ENCODE peak calls at places on chromosome 14, in four cellular contexts. One of them, this sample, is unnamed.

GRCh38 chr14:30603402-30603801 is 18.7 kb upstream of the SCFD1 start:
- DNase-seq in body of pancreas: no peak
- DNase-seq in heart left ventricle: no peak
- DNase-seq in GM23248: no peak
- DNase-seq in this sample: no peak

GRCh38 chr14:22485178-22485577 is 103.8 kb downstream of the DAD1 start:
- DNase-seq in GM23248: peak
- DNase-seq in heart left ventricle: no peak
- DNase-seq in body of pancreas: no peak
- DNase-seq in this sample: no peak

GRCh38 chr14:59187802-59188460 is 536 bp upstream of the DAAM1 start:
- DNase-seq in body of pancreas: peak
- DNase-seq in heart left ventricle: peak
- DNase-seq in GM23248: peak
- DNase-seq in this sample: no peak

GRCh38 chr14:76117789-76118188 is 33.9 kb upstream of the GPATCH2L start:
- DNase-seq in body of pancreas: no peak
- DNase-seq in heart left ventricle: no peak
- DNase-seq in GM23248: no peak
- DNase-seq in this sample: no peak

GRCh38 chr14:54782803-54783659 is 119.6 kb downstream of the GCH1 start:
- DNase-seq in body of pancreas: no peak
- DNase-seq in heart left ventricle: no peak
- DNase-seq in GM23248: no peak
- DNase-seq in this sample: no peak

GRCh38 chr14:41167040-41167439 is 439.6 kb upstream of the LRFN5 start:
- DNase-seq in heart left ventricle: no peak
- DNase-seq in body of pancreas: no peak
- DNase-seq in GM23248: no peak
- DNase-seq in this sample: no peak

GRCh38 chr14:73753887-73754880 is 40.0 kb upstream of the PNMA1 start:
- DNase-seq in heart left ventricle: peak
- DNase-seq in body of pancreas: no peak
- DNase-seq in GM23248: peak
- DNase-seq in this sample: no peak

GRCh38 chr14:65428691-65429090 is 16.2 kb downstream of the FUT8 start:
- DNase-seq in GM23248: no peak
- DNase-seq in heart left ventricle: no peak
- DNase-seq in body of pancreas: no peak
- DNase-seq in this sample: no peak

GRCh38 chr14:22370084-22370847 is 218.8 kb downstream of the DAD1 start:
- DNase-seq in body of pancreas: peak
- DNase-seq in GM23248: peak
- DNase-seq in heart left ventricle: peak
- DNase-seq in this sample: no peak

GRCh38 chr14:92780444-92780843 is 13.7 kb upstream of the GOLGA5 start:
- DNase-seq in heart left ventricle: no peak
- DNase-seq in GM23248: peak
- DNase-seq in body of pancreas: no peak
- DNase-seq in this sample: no peak

GRCh38 chr14:57060276-57060956 is 208.3 kb downstream of the EXOC5 start:
- DNase-seq in GM23248: peak
- DNase-seq in heart left ventricle: no peak
- DNase-seq in body of pancreas: peak
- DNase-seq in this sample: no peak

GRCh38 chr14:73149753-73150152 is 13.4 kb downstream of the PSEN1 start:
- DNase-seq in GM23248: no peak
- DNase-seq in heart left ventricle: no peak
- DNase-seq in body of pancreas: no peak
- DNase-seq in this sample: no peak

GRCh38 chr14:99664636-99665273 is 19.3 kb upstream of the CYP46A1 start:
- DNase-seq in heart left ventricle: no peak
- DNase-seq in body of pancreas: no peak
- DNase-seq in GM23248: no peak
- DNase-seq in this sample: no peak

GRCh38 chr14:40074169-40074568 is 641.9 kb upstream of the FBXO33 start:
- DNase-seq in GM23248: no peak
- DNase-seq in heart left ventricle: no peak
- DNase-seq in body of pancreas: no peak
- DNase-seq in this sample: no peak

GRCh38 chr14:74712499-74713394 is at the start of the genes AREL1 and FCF1:
- DNase-seq in heart left ventricle: peak
- DNase-seq in body of pancreas: peak
- DNase-seq in GM23248: peak
- DNase-seq in this sample: peak

GRCh38 chr14:58131386-58131785 is 20.6 kb downstream of the ARMH4 start:
- DNase-seq in GM23248: peak
- DNase-seq in heart left ventricle: no peak
- DNase-seq in body of pancreas: no peak
- DNase-seq in this sample: no peak

GRCh38 chr14:72738181-72738611 is 155.7 kb downstream of the DPF3 start:
- DNase-seq in heart left ventricle: no peak
- DNase-seq in GM23248: peak
- DNase-seq in body of pancreas: no peak
- DNase-seq in this sample: no peak

GRCh38 chr14:54348923-54349615 is 47.7 kb upstream of the CDKN3 start:
- DNase-seq in heart left ventricle: peak
- DNase-seq in body of pancreas: no peak
- DNase-seq in GM23248: peak
- DNase-seq in this sample: no peak

GRCh38 chr14:31935406-31935805 is 141.7 kb upstream of the ARHGAP5 start:
- DNase-seq in GM23248: no peak
- DNase-seq in body of pancreas: no peak
- DNase-seq in heart left ventricle: no peak
- DNase-seq in this sample: no peak

GRCh38 chr14:74348735-74349463 is 628 bp downstream of the VRTN start:
- DNase-seq in body of pancreas: no peak
- DNase-seq in heart left ventricle: no peak
- DNase-seq in GM23248: no peak
- DNase-seq in this sample: no peak

GRCh38 chr14:84254205-84254788 is 1275.6 kb upstream of the FLRT2 start:
- DNase-seq in GM23248: no peak
- DNase-seq in body of pancreas: no peak
- DNase-seq in heart left ventricle: no peak
- DNase-seq in this sample: no peak

DNA sequence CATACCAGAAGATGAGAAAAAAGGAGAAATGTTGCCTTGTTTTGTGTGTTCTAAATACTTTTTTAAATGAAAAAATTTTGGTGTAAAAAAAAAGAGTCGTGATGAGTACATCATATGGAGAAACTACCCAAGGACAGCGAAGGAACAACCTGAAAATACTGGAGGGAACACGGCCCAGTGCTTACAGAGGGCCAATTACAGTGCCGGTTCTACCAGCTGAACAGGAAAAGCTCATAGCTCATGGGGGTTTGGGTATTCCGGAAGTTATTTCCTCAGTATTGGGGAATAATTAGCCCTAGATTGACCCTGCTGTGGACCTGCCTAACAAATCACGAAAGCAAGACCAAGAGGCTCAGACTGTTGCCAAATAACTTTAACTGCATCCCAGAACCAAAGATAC is 7.9 kb upstream of the OR5AU1 start:
- DNase-seq in body of pancreas: no peak
- DNase-seq in GM23248: no peak
- DNase-seq in heart left ventricle: no peak
- DNase-seq in this sample: no peak
- H3K4me3 ChIP-seq in body of pancreas: no peak
- H3K4me3 ChIP-seq in GM23248: no peak
- H3K4me3 ChIP-seq in heart left ventricle: no peak
- H3K4me3 ChIP-seq in this sample: no peak

DNA sequence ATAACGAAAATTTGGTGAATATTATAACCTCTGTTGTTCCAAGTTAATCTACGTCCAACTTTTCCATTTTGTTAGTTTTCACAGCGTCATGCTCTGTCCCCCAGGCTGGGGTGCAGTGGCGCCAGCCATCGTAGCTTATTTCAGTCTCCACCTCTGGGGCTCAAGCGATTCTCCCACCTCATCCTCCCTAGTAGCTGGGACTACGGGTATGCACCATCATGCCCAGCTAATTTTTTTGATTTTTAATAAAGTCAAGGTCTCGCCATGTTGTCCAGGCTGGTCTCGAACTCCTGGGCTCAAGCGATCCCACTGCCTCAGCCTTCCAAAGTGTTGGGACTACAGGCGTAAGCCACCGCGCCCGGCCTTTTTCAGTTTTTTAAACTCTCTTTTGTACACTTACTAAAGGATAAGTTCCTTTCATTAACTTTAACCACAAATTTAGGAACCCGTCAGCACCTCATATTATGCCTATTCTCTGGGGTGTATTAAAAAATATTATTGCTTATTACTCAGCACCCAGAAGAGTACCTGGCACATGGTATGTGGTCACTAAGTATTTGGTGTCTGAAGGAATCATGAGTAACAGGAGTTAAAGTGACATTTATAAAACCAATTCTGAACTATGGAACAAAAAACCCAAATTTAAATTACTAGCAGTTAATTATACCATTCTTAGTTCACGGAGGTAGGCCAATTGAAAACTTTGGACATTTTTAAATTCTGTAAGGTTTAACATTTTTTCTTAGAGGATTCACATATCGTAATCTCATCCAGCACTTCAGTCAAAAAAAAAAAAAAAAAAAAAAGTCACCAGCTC is 925 bp upstream of the MIPOL1 start:
- DNase-seq in GM23248: peak
- DNase-seq in heart left ventricle: no peak
- DNase-seq in body of pancreas: no peak
- DNase-seq in this sample: no peak
- H3K4me3 ChIP-seq in GM23248: peak
- H3K4me3 ChIP-seq in heart left ventricle: peak
- H3K4me3 ChIP-seq in body of pancreas: no peak
- H3K4me3 ChIP-seq in this sample: peak

DNA sequence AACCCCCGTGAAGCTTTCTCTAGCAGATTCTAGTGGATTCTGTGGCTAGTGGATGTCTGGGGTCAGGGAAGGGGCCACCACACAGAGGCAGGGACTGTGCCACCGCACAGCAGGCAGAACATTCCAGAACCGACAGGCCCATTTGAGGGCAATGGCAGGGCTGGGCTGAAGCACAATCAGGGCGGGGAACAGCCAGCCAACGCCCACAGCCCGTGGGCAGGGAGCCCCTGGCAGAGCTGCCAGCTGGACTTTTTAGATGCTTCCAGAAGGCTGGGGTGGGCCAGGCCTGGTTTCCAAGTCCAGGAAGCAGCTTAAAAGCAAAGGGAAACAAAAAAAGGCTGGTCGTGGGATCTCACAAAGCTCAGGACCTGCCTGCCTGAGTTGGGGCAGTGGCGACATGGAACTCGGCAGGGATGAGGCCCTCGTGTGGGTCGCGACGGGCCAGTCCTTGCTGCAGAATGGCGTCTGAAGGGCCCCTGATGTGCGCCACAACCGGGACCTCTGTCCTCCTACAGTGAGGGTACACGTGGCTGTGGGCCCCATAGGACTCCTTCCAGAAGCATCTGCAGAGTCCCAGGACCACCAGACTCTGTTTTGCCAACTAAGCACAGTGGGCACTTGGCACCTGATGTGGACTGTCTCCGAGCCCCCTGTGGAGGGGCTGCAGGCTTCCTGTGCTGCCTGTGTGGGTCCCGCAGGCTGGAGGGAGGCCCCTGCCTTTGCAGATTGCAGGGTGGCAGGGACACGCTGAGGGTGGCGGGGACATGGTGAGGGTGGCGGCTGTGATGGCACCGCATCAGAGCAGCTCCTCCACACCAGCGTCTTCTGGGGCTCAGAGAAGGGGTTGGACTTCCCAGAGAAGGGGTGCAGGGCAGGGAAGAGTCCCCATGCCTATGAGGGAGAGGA is 7.8 kb downstream of the ZFYVE21 start:
- DNase-seq in heart left ventricle: no peak
- DNase-seq in GM23248: peak
- DNase-seq in body of pancreas: no peak
- DNase-seq in this sample: no peak
- H3K4me3 ChIP-seq in heart left ventricle: no peak
- H3K4me3 ChIP-seq in GM23248: no peak
- H3K4me3 ChIP-seq in body of pancreas: no peak
- H3K4me3 ChIP-seq in this sample: no peak

DNA sequence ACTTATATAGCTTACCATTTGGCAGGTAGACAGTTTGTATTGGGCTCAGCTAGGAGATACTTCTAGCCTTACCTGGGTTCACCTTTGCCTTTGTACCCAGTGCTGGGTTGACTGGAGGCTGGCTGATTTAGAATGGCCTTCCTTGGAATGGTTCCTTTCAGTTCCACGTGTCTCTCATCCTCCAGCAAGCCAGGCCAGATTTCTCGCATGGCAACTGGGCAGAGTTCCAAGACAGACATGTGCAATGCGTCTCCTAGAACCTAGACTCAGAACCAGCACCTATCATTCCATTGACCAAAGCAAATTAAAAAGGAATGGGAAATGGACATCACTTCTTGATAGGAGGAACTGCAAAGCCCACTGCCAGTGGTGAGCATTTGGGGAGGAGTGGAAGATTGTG is 79.1 kb upstream of the BDKRB2 start:
- DNase-seq in body of pancreas: no peak
- DNase-seq in GM23248: no peak
- DNase-seq in heart left ventricle: no peak
- DNase-seq in this sample: no peak
- H3K4me3 ChIP-seq in body of pancreas: no peak
- H3K4me3 ChIP-seq in GM23248: no peak
- H3K4me3 ChIP-seq in heart left ventricle: no peak
- H3K4me3 ChIP-seq in this sample: no peak

GRCh38 chr14:100856056-100856950 is 30.4 kb downstream of the MEG3 start:
- DNase-seq in body of pancreas: no peak
- DNase-seq in GM23248: no peak
- DNase-seq in heart left ventricle: no peak
- DNase-seq in this sample: no peak
- H3K4me3 ChIP-seq in body of pancreas: no peak
- H3K4me3 ChIP-seq in GM23248: no peak
- H3K4me3 ChIP-seq in heart left ventricle: no peak
- H3K4me3 ChIP-seq in this sample: no peak

DNA sequence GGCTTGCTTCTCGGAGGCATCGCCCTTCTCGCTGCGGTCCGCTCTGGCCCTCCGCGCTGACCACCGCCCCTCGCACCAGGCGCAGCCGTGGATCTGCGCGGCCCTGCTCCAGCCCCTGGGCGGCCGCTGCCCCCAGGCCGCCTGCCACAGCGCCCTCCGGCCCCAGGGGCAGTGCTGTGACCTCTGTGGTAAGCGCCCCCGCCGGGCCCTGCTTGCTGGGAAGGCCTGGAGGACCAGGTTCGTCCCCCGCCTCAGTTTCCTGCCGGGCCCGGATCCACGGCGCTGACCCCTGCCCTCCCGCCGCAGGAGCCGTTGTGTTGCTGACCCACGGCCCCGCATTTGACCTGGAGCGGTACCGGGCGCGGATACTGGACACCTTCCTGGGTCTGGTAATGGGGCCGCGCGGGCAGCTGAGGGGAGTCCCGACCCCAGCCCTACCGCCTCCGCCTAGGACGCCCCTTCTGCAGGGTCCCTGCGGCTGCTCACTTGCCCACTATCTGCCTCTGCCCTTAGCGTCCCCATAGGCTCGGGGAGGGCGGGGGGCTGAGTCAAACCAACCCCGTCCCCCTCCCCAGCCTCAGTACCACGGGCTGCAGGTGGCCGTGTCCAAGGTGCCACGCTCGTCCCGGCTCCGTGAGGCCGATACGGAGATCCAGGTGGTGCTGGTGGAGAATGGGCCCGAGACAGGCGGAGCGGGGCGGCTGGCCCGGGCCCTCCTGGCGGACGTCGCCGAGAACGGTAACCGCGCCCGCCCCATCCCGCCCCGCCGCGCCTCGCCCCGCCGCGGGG is 7.1 kb downstream of the AMN start:
- DNase-seq in body of pancreas: no peak
- DNase-seq in heart left ventricle: no peak
- DNase-seq in GM23248: peak
- DNase-seq in this sample: no peak
- H3K4me3 ChIP-seq in body of pancreas: no peak
- H3K4me3 ChIP-seq in heart left ventricle: peak
- H3K4me3 ChIP-seq in GM23248: no peak
- H3K4me3 ChIP-seq in this sample: no peak

This sample was measured in BJ.